ENCODE peak calls at places on chromosomes 1 and 21, in nine cellular contexts. X is K562, L is ureter, E is aorta, I is EH, F is brain pericyte, B is hypothalamus, Y is HCT116, J is neuronal stem cell. M is an unnamed sample.

GRCh38 chr1:58885998-58886397 is 102.2 kb upstream of the JUN start:
- DNase-seq in L (no peak), B (no peak), I (no peak), E (peak), F (peak), Y (no peak), X (no peak), J (no peak), M (no peak)

GRCh38 chr1:63651110-63651776 is 58.0 kb downstream of the PGM1 start:
- DNase-seq in E (no peak), X (no peak), J (no peak), I (peak), L (no peak), F (no peak), Y (no peak), B (no peak), M (peak)

GRCh38 chr1:200971955-200972711 is 51.4 kb downstream of the KIF21B start:
- DNase-seq in B (peak), Y (peak), L (peak), J (peak), E (peak), F (no peak), X (peak), I (peak), M (peak)

GRCh38 chr1:246583448-246584185 is 17.4 kb downstream of the CNST start:
- DNase-seq in X (peak), F (peak), I (peak), L (no peak), B (no peak), Y (no peak), J (no peak), E (no peak), M (peak)

GRCh38 chr1:1324084-1324523 is 356 bp downstream of the INTS11 start:
- DNase-seq in B (no peak), Y (no peak), J (no peak), I (no peak), X (no peak), L (no peak), E (no peak), F (no peak), M (no peak)

GRCh38 chr1:7956218-7957032 is 5.1 kb upstream of the PARK7 start:
- DNase-seq in J (no peak), X (no peak), E (no peak), Y (no peak), B (no peak), L (no peak), I (peak), F (no peak), M (peak)

GRCh38 chr1:77673716-77674355 is 8.6 kb downstream of the ZZZ3 start:
- DNase-seq in L (no peak), E (no peak), F (no peak), I (peak), J (no peak), X (no peak), B (no peak), Y (no peak), M (no peak)

GRCh38 chr1:61641578-61642336 is 83.2 kb downstream of the TM2D1 start:
- DNase-seq in B (peak), I (peak), L (peak), E (peak), J (peak), F (no peak), Y (peak), X (peak), M (peak)

GRCh38 chr1:162876751-162877150 is 15.8 kb upstream of the CCDC190 start:
- DNase-seq in J (no peak), X (no peak), B (no peak), Y (no peak), F (no peak), E (no peak), I (no peak), L (no peak), M (no peak)

GRCh38 chr1:119093721-119094120 is 46.7 kb downstream of the WARS2 start:
- DNase-seq in X (no peak), Y (no peak), L (no peak), J (no peak), F (no peak), B (no peak), E (no peak), I (peak), M (peak)

GRCh38 chr1:81808760-81809159 is 8.0 kb downstream of the ADGRL2 start:
- DNase-seq in L (no peak), F (no peak), I (peak), J (no peak), E (no peak), X (no peak), Y (no peak), B (no peak), M (no peak)

GRCh38 chr1:115113781-115114180 is 24.5 kb upstream of the TSPAN2 start:
- DNase-seq in Y (no peak), E (no peak), I (peak), B (no peak), F (no peak), J (no peak), X (no peak), L (no peak), M (no peak)

GRCh38 chr1:55632906-55633305 is 417.7 kb upstream of the USP24 start:
- DNase-seq in X (no peak), J (peak), E (no peak), Y (no peak), F (no peak), L (no peak), B (no peak), I (no peak), M (no peak)

GRCh38 chr1:12556368-12556930 is 61.6 kb downstream of the DHRS3 start:
- DNase-seq in F (peak), X (no peak), B (no peak), J (no peak), L (peak), Y (no peak), I (peak), E (peak), M (peak)

GRCh38 chr1:227449051-227449450 is 114.3 kb upstream of the ZNF678 start:
- DNase-seq in X (peak), L (no peak), J (no peak), F (no peak), B (no peak), Y (no peak), E (no peak), I (peak), M (peak)

GRCh38 chr1:27863552-27863943 is 8.8 kb upstream of the THEMIS2 start:
- DNase-seq in I (no peak), B (no peak), Y (no peak), E (no peak), X (no peak), J (no peak), F (no peak), L (no peak), M (no peak)

GRCh38 chr1:164804366-164804765 is 245.4 kb downstream of the PBX1 start:
- DNase-seq in F (no peak), X (no peak), E (no peak), B (no peak), L (no peak), Y (no peak), I (no peak), J (no peak), M (peak)

GRCh38 chr1:65477414-65478378 is 57.2 kb downstream of the LEPR start:
- DNase-seq in E (no peak), I (peak), L (no peak), B (no peak), Y (no peak), J (no peak), X (no peak), F (no peak), M (no peak)

GRCh38 chr1:233459968-233460367 is 132.4 kb downstream of the MAP3K21 start:
- DNase-seq in I (no peak), L (no peak), F (no peak), B (no peak), E (no peak), X (no peak), J (no peak), Y (no peak), M (no peak)

GRCh38 chr1:117363591-117364048 is 3.6 kb upstream of the MAN1A2 start:
- DNase-seq in B (no peak), L (no peak), J (no peak), I (no peak), Y (no peak), E (no peak), F (no peak), X (peak), M (no peak)

GRCh38 chr1:5947071-5947821 is 45.0 kb downstream of the NPHP4 start:
- DNase-seq in X (no peak), E (no peak), L (peak), B (no peak), I (no peak), Y (no peak), F (no peak), J (no peak), M (no peak)

GRCh38 chr1:205128050-205128449 is 6.3 kb upstream of the RBBP5 start:
- DNase-seq in E (no peak), F (no peak), X (no peak), L (no peak), I (no peak), J (no peak), Y (no peak), B (no peak), M (peak)

GRCh38 chr1:6461538-6462411 is 4.2 kb downstream of the TNFRSF25 start:
- DNase-seq in X (no peak), Y (no peak), I (no peak), L (no peak), E (no peak), J (no peak), F (no peak), B (no peak), M (no peak)

GRCh38 chr1:167666416-167666815 is 36.4 kb downstream of the RCSD1 start:
- DNase-seq in B (no peak), E (no peak), J (no peak), Y (no peak), L (no peak), X (no peak), I (peak), F (no peak), M (no peak)

GRCh38 chr1:109501644-109502367 is 7.7 kb downstream of the AMIGO1 start:
- DNase-seq in F (no peak), X (peak), I (no peak), E (no peak), B (no peak), L (no peak), J (no peak), Y (no peak), M (no peak)

GRCh38 chr1:9279172-9279840 is 13.4 kb upstream of the SPSB1 start:
- DNase-seq in L (no peak), Y (no peak), E (peak), B (no peak), J (no peak), I (no peak), X (no peak), F (no peak), M (peak)

GRCh38 chr1:153057375-153057774 is at the start of gene SPRR2A:
- DNase-seq in J (no peak), B (no peak), F (no peak), L (no peak), E (no peak), X (no peak), Y (no peak), I (no peak), M (no peak)

GRCh38 chr1:100811808-100812207 is 82.8 kb downstream of the EXTL2 start:
- DNase-seq in X (no peak), F (no peak), B (no peak), Y (no peak), J (no peak), E (no peak), L (no peak), I (peak), M (peak)

GRCh38 chr1:53477626-53478025 is 18.4 kb downstream of the DMRTB1 start:
- DNase-seq in E (no peak), B (no peak), J (no peak), X (no peak), F (no peak), Y (no peak), I (no peak), L (no peak), M (no peak)

GRCh38 chr1:12055259-12055658 is 7.8 kb upstream of the TNFRSF8 start:
- DNase-seq in X (no peak), I (no peak), Y (no peak), E (no peak), J (no peak), L (no peak), B (no peak), F (no peak), M (no peak)

GRCh38 chr1:165988275-165988674 is 160.9 kb downstream of the UCK2 start:
- DNase-seq in X (peak), I (no peak), F (no peak), E (no peak), B (no peak), L (no peak), J (no peak), Y (no peak), M (no peak)

GRCh38 chr1:228059536-228060457 is 22.7 kb upstream of the ARF1 start:
- DNase-seq in X (peak), E (peak), Y (peak), I (peak), L (peak), F (no peak), J (no peak), B (no peak), M (no peak)

GRCh38 chr1:960371-961131 is at the start of gene KLHL17:
- DNase-seq in F (no peak), L (no peak), Y (no peak), B (no peak), E (peak), J (no peak), X (peak), I (peak), M (peak)

GRCh38 chr1:90704817-90705216 is 12.3 kb downstream of the BARHL2 start:
- DNase-seq in X (no peak), F (no peak), L (no peak), I (no peak), B (no peak), J (no peak), Y (no peak), E (no peak), M (no peak)

GRCh38 chr1:86434031-86434430 is 10.1 kb downstream of the CLCA2 start:
- DNase-seq in I (no peak), L (no peak), Y (no peak), F (no peak), J (no peak), X (no peak), E (no peak), B (no peak), M (no peak)

GRCh38 chr1:179393721-179394120 is 27.9 kb downstream of the AXDND1 start:
- DNase-seq in X (no peak), L (no peak), E (no peak), Y (no peak), I (no peak), J (no peak), F (no peak), B (no peak), M (no peak)

GRCh38 chr21:32136546-32136945 is 142.3 kb downstream of the MIS18A start:
- DNase-seq in L (no peak), F (no peak), E (no peak), B (no peak), Y (no peak), X (no peak), I (no peak), J (no peak), M (no peak)

GRCh38 chr1:57195436-57195941 is 228.4 kb downstream of the DAB1 start:
- DNase-seq in F (no peak), Y (no peak), I (no peak), X (no peak), E (no peak), B (no peak), L (no peak), J (no peak), M (no peak)

GRCh38 chr1:24970399-24970753 is 40.3 kb upstream of the RUNX3 start:
- DNase-seq in B (no peak), L (no peak), X (peak), I (peak), E (peak), J (no peak), F (no peak), Y (no peak), M (peak)

GRCh38 chr1:103525114-103525606 is 339 bp upstream of the RNPC3 start:
- DNase-seq in B (no peak), X (peak), I (peak), E (no peak), L (no peak), J (peak), Y (no peak), F (no peak), M (peak)